ENCODE peak calls at places on chromosomes 11 and 22, in nine cellular contexts. G is right lobe of liver, K is GM12891, Y is sigmoid colon, O is heart left ventricle, W is transverse colon, B is HCT116, J is uterus, N is suprapubic skin. X is an unnamed sample.
A peak's percentile ranks its signal among the peaks of the same experiment; 100 is the strongest.

GRCh38 chr11:68035266-68035876 is 3.5 kb upstream of the TCIRG1 start:
- DNase-seq in Y (no peak), N (no peak), W (no peak), J (no peak), O (no peak), K (no peak), B (no peak), G (no peak), X (no peak)

GRCh38 chr11:125064070-125064469 is 965 bp downstream of the SLC37A2 start:
- DNase-seq in Y (no peak), O (no peak), K (no peak), G (no peak), B (no peak), J (no peak), N (no peak), W (no peak), X (no peak)

GRCh38 chr22:48473202-48473601 is 1354.5 kb downstream of the BRD1 start:
- DNase-seq in Y (no peak), J (no peak), W (no peak), G (no peak), N (peak; percentile 28), B (no peak), K (no peak), O (no peak), X (no peak)

GRCh38 chr11:18332302-18332701 is 9.9 kb downstream of the GTF2H1 start:
- DNase-seq in B (no peak), G (no peak), W (no peak), O (no peak), J (no peak), N (no peak), Y (no peak), K (no peak), X (no peak)

GRCh38 chr11:48019230-48019584 is 38.8 kb downstream of the PTPRJ start:
- DNase-seq in J (no peak), O (no peak), K (no peak), B (no peak), Y (no peak), W (no peak), G (no peak), N (no peak), X (no peak)

GRCh38 chr22:46862418-46863324 is 100.2 kb downstream of the TBC1D22A start:
- DNase-seq in O (no peak), Y (no peak), K (no peak), G (no peak), W (no peak), B (no peak), J (no peak), N (no peak), X (no peak)

GRCh38 chr11:101612481-101612880 is 28.7 kb upstream of the TRPC6 start:
- DNase-seq in K (no peak), J (no peak), N (no peak), W (no peak), B (no peak), O (no peak), G (no peak), Y (no peak), X (no peak)

GRCh38 chr11:113806403-113806802 is 26.8 kb downstream of the CLDN25 start:
- DNase-seq in K (no peak), G (no peak), W (peak; percentile 11), N (no peak), Y (no peak), J (no peak), O (no peak), B (peak; percentile 12), X (peak; percentile 32)

GRCh38 chr11:1927151-1928037 is 7.9 kb downstream of the TNNT3 start:
- DNase-seq in J (peak; percentile 69), B (no peak), Y (no peak), G (peak; percentile 52), W (no peak), K (peak; percentile 21), O (peak; percentile 36), N (peak; percentile 62), X (no peak)

GRCh38 chr11:3225826-3226750 is 6.1 kb downstream of the MRGPRE start:
- DNase-seq in K (no peak), G (no peak), Y (no peak), O (peak; percentile 13), W (no peak), N (peak; percentile 55), B (no peak), J (no peak), X (no peak)

GRCh38 chr11:125102544-125102943 is 8.9 kb downstream of the TMEM218 start:
- DNase-seq in O (no peak), J (no peak), B (no peak), N (no peak), W (no peak), Y (no peak), K (no peak), G (no peak), X (no peak)

GRCh38 chr22:35915477-35916013 is 113.1 kb downstream of the RBFOX2 start:
- DNase-seq in K (no peak), O (no peak), Y (no peak), B (no peak), J (no peak), G (no peak), N (no peak), W (no peak), X (no peak)

GRCh38 chr11:11411401-11411985 is 58.4 kb upstream of the CSNK2A3 start:
- DNase-seq in W (no peak), J (no peak), N (no peak), Y (no peak), O (no peak), G (no peak), B (no peak), K (no peak), X (no peak)

GRCh38 chr22:30277547-30278344 is 11.1 kb upstream of the OSM start:
- DNase-seq in J (no peak), O (no peak), W (no peak), G (no peak), K (no peak), N (no peak), Y (no peak), B (no peak), X (no peak)

GRCh38 chr22:17214416-17215043 is 4.7 kb downstream of the ADA2 start:
- DNase-seq in B (no peak), G (no peak), N (no peak), Y (no peak), O (no peak), K (no peak), W (no peak), J (no peak), X (no peak)

GRCh38 chr22:39974065-39974464 is 13.9 kb downstream of the TMA7B start:
- DNase-seq in W (no peak), K (no peak), N (no peak), Y (no peak), G (no peak), O (no peak), B (no peak), J (no peak), X (no peak)

GRCh38 chr11:122791836-122792235 is 46.5 kb upstream of the CRTAM start:
- DNase-seq in J (no peak), Y (no peak), N (no peak), G (no peak), K (no peak), B (no peak), O (no peak), W (no peak), X (no peak)

GRCh38 chr22:47192106-47192650 is 429.7 kb downstream of the TBC1D22A start:
- DNase-seq in G (no peak), W (peak; percentile 33), J (no peak), B (no peak), K (no peak), N (peak; percentile 58), Y (peak; percentile 52), O (peak; percentile 12), X (no peak)

GRCh38 chr11:70212227-70212811 is 9.2 kb downstream of the FADD start:
- DNase-seq in Y (no peak), G (no peak), B (no peak), J (no peak), K (no peak), W (peak; percentile 60), N (no peak), O (no peak), X (no peak)

DNA sequence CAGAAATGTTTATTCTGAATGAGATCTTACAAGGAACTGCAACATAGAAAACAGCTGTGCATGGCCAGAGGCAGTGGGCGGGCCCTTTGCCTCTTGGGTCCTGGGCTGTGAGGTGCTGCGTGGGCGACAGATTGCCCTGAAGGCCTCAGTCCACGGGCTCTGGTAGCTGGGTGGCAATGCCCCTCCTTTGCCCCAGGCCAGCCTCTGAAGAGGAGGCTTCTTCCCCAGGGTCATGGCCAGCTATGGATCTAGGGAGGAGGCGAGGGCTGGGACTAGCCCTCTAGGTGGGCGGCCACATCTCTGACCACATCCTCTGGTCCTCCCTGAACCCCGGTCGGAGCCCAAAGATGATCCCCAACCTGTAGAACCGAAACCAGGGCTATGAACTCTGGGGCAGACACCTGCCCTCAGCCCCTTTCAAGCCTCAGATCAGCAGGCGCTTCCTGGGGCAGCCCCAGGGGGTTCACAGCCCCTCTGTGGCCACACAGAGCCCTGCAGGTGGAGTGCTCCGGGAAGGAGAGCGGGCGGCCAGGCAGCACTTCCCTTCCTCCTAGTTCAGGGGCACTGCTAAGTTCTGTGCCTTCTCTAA is 6.6 kb upstream of the CDC42BPG start:
- DNase-seq in O (no peak), G (no peak), W (peak; percentile 71), Y (no peak), B (no peak), N (no peak), J (no peak), K (peak; percentile 82), X (no peak)
- TF ChIP-seq POLR2A in O (no peak), G (no peak), W (no peak), Y (no peak), B (no peak), N (no peak), J (no peak), K (peak; percentile 57), X (no peak)

DNA sequence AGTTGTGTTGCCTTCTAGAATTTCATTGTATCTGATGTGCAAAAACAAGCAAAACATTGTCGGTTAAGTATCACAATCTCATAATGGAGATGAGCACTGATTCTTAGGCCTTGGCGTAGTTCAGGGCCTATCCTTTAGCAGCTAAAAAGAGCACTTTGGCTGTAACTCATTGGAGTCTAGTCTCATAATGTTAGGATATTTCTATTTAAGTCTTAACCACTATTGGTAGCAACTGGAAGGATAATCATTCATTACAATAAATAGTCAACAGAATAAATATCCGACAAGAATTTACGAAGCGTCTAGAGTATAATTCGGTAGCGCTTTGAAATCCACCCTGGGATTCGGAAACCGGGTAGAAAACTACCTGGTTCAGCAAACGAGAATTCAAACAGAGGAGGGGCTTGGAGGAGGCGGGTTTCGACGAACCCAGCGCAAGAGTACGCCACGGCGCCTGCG is 461 bp upstream of the EED start:
- DNase-seq in O (peak; percentile 89), W (peak; percentile 91), J (peak; percentile 84), Y (peak; percentile 94), B (peak; percentile 86), N (peak; percentile 93), G (peak; percentile 88), K (peak; percentile 52), X (no peak)
- TF ChIP-seq POLR2A in O (no peak), W (no peak), J (no peak), Y (no peak), B (no peak), N (no peak), G (no peak), K (no peak), X (no peak)

GRCh38 chr11:111347002-111347722 is 31.9 kb downstream of the POU2AF1 start:
- DNase-seq in Y (peak; percentile 78), W (no peak), J (peak; percentile 62), K (no peak), N (no peak), O (no peak), B (no peak), G (no peak), X (no peak)
- TF ChIP-seq POLR2A in Y (no peak), W (no peak), J (no peak), K (no peak), N (no peak), O (no peak), B (no peak), G (no peak), X (no peak)

GRCh38 chr11:66277475-66278391 is at the start of gene CNIH2:
- DNase-seq in B (no peak), W (peak; percentile 47), K (peak; percentile 74), O (no peak), N (no peak), G (no peak), Y (no peak), J (peak; percentile 42), X (peak; percentile 41)
- TF ChIP-seq POLR2A in B (no peak), W (no peak), K (no peak), O (no peak), N (no peak), G (peak; percentile 15), Y (no peak), J (no peak), X (peak; percentile 15)